ENCODE peak calls at places on chromosomes 7 and 10, in nine cellular contexts. R is heart left ventricle, M is Peyer's patch, Q is ovary, G is sigmoid colon, L is IMR-90, T is breast epithelium, B is spleen, S is HCT116. Y is an unnamed sample.

GRCh38 chr7:119640326-119640725 is 632.6 kb upstream of the KCND2 start:
- DNase-seq in S (no peak), R (no peak), L (no peak), Q (no peak), T (no peak), B (no peak), M (no peak), G (no peak), Y (no peak)

GRCh38 chr7:51081270-51081890 is 235.2 kb downstream of the COBL start:
- DNase-seq in R (no peak), S (no peak), M (peak; percentile 74), T (no peak), B (no peak), G (no peak), L (no peak), Q (no peak), Y (no peak)

GRCh38 chr7:47254081-47255006 is 327.6 kb downstream of the TNS3 start:
- DNase-seq in L (peak; percentile 35), T (peak; percentile 74), R (peak; percentile 82), Q (peak; percentile 86), S (no peak), M (peak; percentile 89), B (peak; percentile 95), G (peak; percentile 91), Y (peak; percentile 82)

GRCh38 chr7:55893940-55894339 is 6.7 kb downstream of the ZNF713 start:
- DNase-seq in G (no peak), S (no peak), L (no peak), R (no peak), B (no peak), T (no peak), Q (no peak), M (no peak), Y (no peak)

GRCh38 chr7:33334349-33334748 is 205.0 kb downstream of the BBS9 start:
- DNase-seq in L (peak; percentile 13), B (no peak), R (no peak), G (no peak), Q (no peak), T (no peak), S (peak; percentile 19), M (no peak), Y (no peak)

GRCh38 chr7:158734861-158735260 is 30.3 kb upstream of the NCAPG2 start:
- DNase-seq in T (no peak), G (no peak), Q (no peak), R (no peak), B (no peak), M (no peak), S (no peak), L (peak; percentile 57), Y (no peak)

GRCh38 chr10:15472431-15473400 is 101.6 kb upstream of the FAM171A1 start:
- DNase-seq in S (no peak), R (no peak), M (no peak), B (no peak), L (peak; percentile 7), Q (no peak), T (no peak), G (no peak), Y (no peak)

GRCh38 chr10:87519582-87519981 is 14.9 kb downstream of the MINPP1 start:
- DNase-seq in R (no peak), M (no peak), S (no peak), Q (no peak), G (no peak), B (no peak), L (no peak), T (no peak), Y (no peak)

GRCh38 chr7:142804715-142805114 is 33.9 kb downstream of the PRSS2 start:
- DNase-seq in S (no peak), B (no peak), L (no peak), M (no peak), G (no peak), T (no peak), R (no peak), Q (no peak), Y (no peak)

GRCh38 chr7:13448243-13448642 is 541.2 kb downstream of the ETV1 start:
- DNase-seq in T (no peak), Q (no peak), M (no peak), B (no peak), S (no peak), R (no peak), G (no peak), L (no peak), Y (no peak)

DNA sequence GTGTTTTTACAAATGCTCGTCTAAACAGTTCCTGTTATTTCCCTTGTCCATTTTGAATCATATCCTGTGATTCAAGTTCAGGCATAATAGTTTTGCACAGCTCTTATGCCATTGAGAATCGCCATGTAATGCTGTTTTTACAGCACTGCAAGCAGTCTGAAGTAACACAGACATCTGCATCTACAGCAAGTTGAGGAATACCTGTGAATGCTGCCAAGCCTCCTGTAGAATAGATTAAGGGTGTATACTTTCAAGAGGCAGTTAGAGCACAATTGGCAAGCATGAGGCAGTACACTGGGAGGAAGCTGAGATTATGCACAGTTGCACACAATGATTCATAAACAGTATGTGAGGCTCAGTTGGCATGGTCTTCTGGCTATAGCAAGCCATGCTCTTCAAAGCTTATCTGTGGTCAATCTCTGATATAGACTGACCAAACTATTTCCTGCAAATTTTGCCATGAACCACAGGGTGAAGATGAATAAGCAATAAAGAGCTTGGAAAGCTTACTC is 121.9 kb upstream of the AKR1E2 start:
- DNase-seq in L (peak; percentile 93), G (no peak), R (peak; percentile 38), M (no peak), S (peak; percentile 80), Q (no peak), T (no peak), B (no peak), Y (no peak)
- TF ChIP-seq POLR2A in L (no peak), G (no peak), R (no peak), M (no peak), S (no peak), Q (no peak), T (no peak), B (no peak), Y (no peak)

GRCh38 chr10:132698761-132699391 is 87.1 kb downstream of the NKX6-2 start:
- DNase-seq in G (peak; percentile 57), R (no peak), Q (peak; percentile 15), T (peak; percentile 20), B (peak; percentile 83), M (peak; percentile 44), S (no peak), L (no peak), Y (no peak)

GRCh38 chr10:132697568-132698200 is 88.3 kb downstream of the NKX6-2 start:
- DNase-seq in G (peak; percentile 25), T (peak; percentile 22), L (peak; percentile 6), R (no peak), S (no peak), B (peak; percentile 46), Q (peak; percentile 6), M (peak; percentile 30), Y (no peak)

GRCh38 chr10:132699411-132700167 is 86.4 kb downstream of the NKX6-2 start:
- DNase-seq in R (no peak), G (peak; percentile 57), B (peak; percentile 69), Q (no peak), M (peak; percentile 36), L (no peak), T (peak; percentile 41), S (no peak), Y (no peak)

GRCh38 chr10:132696728-132697567 is 89.0 kb downstream of the NKX6-2 start:
- DNase-seq in G (peak; percentile 62), S (no peak), L (no peak), T (no peak), B (peak; percentile 71), Q (peak; percentile 9), R (no peak), M (peak; percentile 37), Y (no peak)

GRCh38 chr10:132698211-132698751 is 87.7 kb downstream of the NKX6-2 start:
- DNase-seq in Q (peak; percentile 14), L (no peak), S (no peak), G (peak; percentile 54), M (peak; percentile 35), B (peak; percentile 69), R (no peak), T (peak; percentile 49), Y (no peak)
- TF ChIP-seq POLR2A in Q (no peak), L (no peak), S (no peak), G (no peak), M (no peak), B (no peak), R (no peak), T (no peak), Y (no peak)

GRCh38 chr10:46020871-46021553 is 9.4 kb downstream of the NCOA4 start:
- DNase-seq in B (no peak), Q (no peak), G (no peak), S (no peak), T (no peak), R (no peak), M (no peak), L (peak; percentile 89), Y (no peak)
- TF ChIP-seq POLR2A in B (no peak), Q (no peak), G (no peak), S (no peak), T (no peak), R (no peak), M (no peak), L (no peak), Y (no peak)

GRCh38 chr10:91412688-91413087 is 2.5 kb downstream of the HECTD2 start:
- DNase-seq in R (no peak), M (no peak), S (no peak), L (no peak), B (no peak), G (no peak), Q (no peak), T (no peak), Y (no peak)

GRCh38 chr10:91409069-91409868 is 875 bp upstream of the HECTD2 start:
- DNase-seq in R (peak; percentile 90), B (no peak), M (peak; percentile 84), G (peak; percentile 97), Q (peak; percentile 87), L (peak; percentile 80), T (peak; percentile 71), S (no peak), Y (peak; percentile 27)

GRCh38 chr10:91410638-91411367 is 659 bp downstream of the HECTD2 start:
- DNase-seq in T (no peak), L (peak; percentile 63), G (no peak), R (peak; percentile 20), B (no peak), Q (no peak), S (no peak), M (no peak), Y (no peak)

GRCh38 chr10:91406322-91406721 is 3.8 kb upstream of the HECTD2 start:
- DNase-seq in L (no peak), B (no peak), S (no peak), Q (no peak), T (no peak), G (no peak), M (no peak), R (no peak), Y (no peak)

DNA sequence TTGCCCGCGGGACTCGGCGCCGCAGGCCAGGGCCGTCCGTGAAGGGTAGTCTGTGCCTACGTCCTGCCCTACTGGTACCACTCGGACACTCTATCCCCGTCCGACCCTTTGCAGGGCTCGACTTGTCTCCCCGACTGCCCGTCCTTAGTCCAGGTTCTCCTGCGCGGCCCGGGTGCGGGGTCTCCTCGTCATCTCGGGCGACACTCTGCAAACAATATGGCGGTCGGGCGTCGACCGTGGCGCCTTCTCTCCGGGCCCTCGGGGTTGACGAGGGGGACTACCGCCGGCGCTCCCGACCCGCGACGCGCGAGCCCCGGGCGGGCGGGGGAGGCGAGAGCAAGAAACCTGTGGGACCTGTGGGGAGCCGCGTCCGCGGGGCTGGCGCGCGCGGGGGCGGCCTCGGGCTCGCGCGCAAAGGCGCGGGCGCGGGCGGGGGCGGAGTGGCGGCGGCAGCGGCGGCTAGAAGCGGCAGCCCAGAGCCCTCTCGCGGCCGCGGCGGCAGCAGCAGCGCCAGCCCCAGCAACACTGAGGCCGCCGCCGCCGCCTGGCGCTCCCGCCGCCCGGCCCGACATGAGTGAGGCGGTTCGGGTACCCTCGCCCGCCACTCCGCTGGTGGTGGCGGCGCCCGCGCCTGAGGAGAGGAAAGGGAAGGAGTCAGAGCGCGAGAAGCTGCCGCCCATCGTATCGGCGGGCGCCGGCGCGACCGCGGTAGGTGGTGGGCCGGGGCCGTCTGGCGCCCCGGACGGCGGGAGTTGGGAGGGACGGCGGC is at the start of gene HECTD2:
- DNase-seq in S (peak; percentile 19), B (peak; percentile 96), L (peak; percentile 65), R (peak; percentile 88), G (peak; percentile 88), Q (peak; percentile 86), M (peak; percentile 91), T (peak; percentile 72), Y (peak; percentile 72)
- TF ChIP-seq POLR2A in S (peak; percentile 32), B (no peak), L (peak; percentile 64), R (no peak), G (no peak), Q (peak; percentile 50), M (peak; percentile 46), T (no peak), Y (no peak)